ENCODE peak calls at places on chromosome 10, in four cellular contexts. G is GM12865, A is HFFc6, V is right lobe of liver. R is an unnamed sample.

GRCh38 chr10:10500941-10501340 is 516.7 kb upstream of the CELF2 start:
- DNase-seq in G (no peak), A (no peak), V (no peak), R (no peak)

GRCh38 chr10:64096941-64097340 is 575.7 kb downstream of the REEP3 start:
- DNase-seq in G (no peak), A (no peak), V (no peak), R (no peak)

GRCh38 chr10:45008524-45009161 is 7.9 kb downstream of the ZNF22 start:
- DNase-seq in G (peak), A (peak), V (no peak), R (no peak)

GRCh38 chr10:34018129-34018528 is 683.7 kb upstream of the NRP1 start:
- DNase-seq in G (no peak), A (no peak), V (no peak), R (no peak)

GRCh38 chr10:113093188-113094113 is 143.4 kb downstream of the TCF7L2 start:
- DNase-seq in G (peak), A (peak), V (no peak), R (no peak)

GRCh38 chr10:28177944-28178637 is 124.8 kb downstream of the MPP7 start:
- DNase-seq in G (peak), A (peak), V (no peak), R (no peak)

GRCh38 chr10:89302628-89303027 is 782 bp downstream of the IFIT2 start:
- DNase-seq in G (no peak), A (no peak), V (no peak), R (no peak)

GRCh38 chr10:28241766-28242399 is 61.0 kb downstream of the MPP7 start:
- DNase-seq in G (peak), A (peak), V (no peak), R (no peak)

GRCh38 chr10:7529638-7530037 is 118.8 kb upstream of the SFMBT2 start:
- DNase-seq in G (no peak), A (no peak), V (peak), R (no peak)

GRCh38 chr10:32980558-32981468 is 22.8 kb upstream of the ITGB1 start:
- DNase-seq in G (peak), A (peak), V (peak), R (peak)

GRCh38 chr10:50653142-50653541 is 29.4 kb upstream of the SGMS1 start:
- DNase-seq in G (peak), A (peak), V (no peak), R (no peak)
- TF ChIP-seq CTCF in G (peak), A (peak), V (peak), R (no peak)

GRCh38 chr10:101444058-101444457 is 90.1 kb downstream of the BTRC start:
- DNase-seq in G (peak), A (peak), V (no peak), R (no peak)
- TF ChIP-seq CTCF in G (no peak), A (peak), V (peak), R (no peak)

GRCh38 chr10:50361946-50362345 is 110.6 kb upstream of the ASAH2 start:
- DNase-seq in G (peak), A (no peak), V (no peak), R (no peak)

GRCh38 chr10:50362547-50363125 is 111.3 kb upstream of the ASAH2 start:
- DNase-seq in G (peak), A (no peak), V (no peak), R (no peak)

GRCh38 chr10:50369931-50370330 is 118.6 kb upstream of the ASAH2 start:
- DNase-seq in G (no peak), A (peak), V (no peak), R (no peak)

GRCh38 chr10:50367732-50368131 is 116.4 kb upstream of the ASAH2 start:
- DNase-seq in G (peak), A (peak), V (no peak), R (no peak)
- TF ChIP-seq CTCF in G (peak), A (peak), V (peak), R (no peak)

GRCh38 chr10:15254808-15255655 is 86.5 kb upstream of the NMT2 start:
- DNase-seq in G (peak), A (no peak), V (no peak), R (no peak)
- TF ChIP-seq CTCF in G (no peak), A (no peak), V (no peak), R (no peak)

GRCh38 chr10:31083765-31084184 is 52.1 kb upstream of the ZNF438 start:
- DNase-seq in G (peak), A (peak), V (peak), R (no peak)
- TF ChIP-seq CTCF in G (peak), A (peak), V (peak), R (no peak)

GRCh38 chr10:24989867-24990266 is 26.1 kb downstream of the ENKUR start:
- DNase-seq in G (no peak), A (no peak), V (no peak), R (no peak)
- TF ChIP-seq CTCF in G (no peak), A (peak), V (peak), R (no peak)

DNA sequence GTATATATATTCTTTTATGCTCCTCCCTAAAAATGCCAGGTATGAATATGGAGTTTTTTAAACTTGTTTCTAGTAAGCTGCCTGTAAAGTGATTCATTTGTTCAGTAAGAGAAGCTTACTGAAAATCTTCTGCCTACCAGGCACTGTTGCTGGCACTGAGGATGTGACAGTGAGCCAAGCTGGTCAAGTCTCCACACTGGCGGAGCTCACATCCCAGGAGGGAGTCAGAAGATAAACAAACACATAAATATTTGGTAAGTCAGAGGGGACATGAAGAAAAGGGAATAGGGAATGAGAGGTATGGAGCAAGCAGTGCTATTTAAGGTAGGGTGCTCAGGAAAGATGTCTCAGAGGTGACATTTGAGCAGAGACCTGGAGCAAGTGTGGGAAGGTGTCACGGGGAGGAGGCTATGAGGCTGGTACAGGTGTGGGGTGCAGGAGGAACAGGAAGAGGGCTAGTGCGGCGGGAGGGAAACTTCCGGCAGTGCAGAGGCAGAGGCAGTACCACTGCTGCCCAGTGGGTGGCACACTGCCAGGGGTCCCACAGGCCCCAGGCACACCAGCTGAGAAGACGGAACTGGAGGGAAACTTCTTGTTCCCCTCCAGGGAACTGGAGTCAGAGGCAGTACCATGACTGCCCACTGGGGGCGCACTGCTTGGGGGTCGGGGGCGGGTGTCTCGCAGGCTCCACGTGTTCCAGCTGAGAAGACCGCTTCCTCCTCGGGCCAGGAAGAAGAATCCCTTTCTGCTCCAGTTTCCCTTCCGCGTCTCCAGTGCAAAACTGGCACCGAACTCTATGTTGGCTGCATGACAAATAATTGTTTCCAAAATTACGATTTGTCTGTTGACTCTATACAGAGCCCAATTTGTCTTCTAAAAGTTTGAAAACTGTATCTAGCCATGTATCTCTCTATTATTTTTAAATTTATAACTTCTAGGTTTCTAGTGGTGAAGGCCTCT is 161.0 kb downstream of the TEX36 start:
- DNase-seq in G (peak), A (no peak), V (no peak), R (no peak)
- TF ChIP-seq CTCF in G (peak), A (peak), V (peak), R (peak)

DNA sequence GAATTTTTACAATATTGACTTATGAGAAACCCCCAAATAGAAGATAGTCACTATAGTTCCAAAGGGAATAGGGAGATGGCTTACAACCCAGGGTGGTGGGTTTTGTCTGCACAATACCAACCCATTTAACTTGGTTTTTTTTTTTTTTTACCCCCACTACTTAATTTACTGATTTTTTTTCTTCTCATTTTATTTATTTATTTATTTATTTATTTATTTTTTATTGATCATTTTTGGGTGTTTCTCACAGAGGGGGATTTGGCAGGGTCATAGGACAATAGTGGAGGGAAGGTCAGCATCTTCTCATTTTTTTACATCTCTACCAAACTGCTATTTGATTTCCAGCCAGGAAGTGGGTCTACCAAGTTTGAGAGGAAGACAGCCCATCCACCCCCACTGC is 77.9 kb downstream of the FAM204A start:
- DNase-seq in G (no peak), A (no peak), V (no peak), R (no peak)
- TF ChIP-seq CTCF in G (no peak), A (no peak), V (no peak), R (no peak)

GRCh38 chr10:124125305-124126116 is 32.1 kb upstream of the CHST15 start:
- DNase-seq in G (peak), A (peak), V (no peak), R (no peak)
- TF ChIP-seq CTCF in G (peak), A (peak), V (peak), R (peak)

R was measured in mesothelial cell of epicardium.